ENCODE peak calls at places on chromosome 5, in four cellular contexts. Y is HT-29, K is T47D, B is NCI-H1417 treated with DMSO at 0.1 percent for 48 hours. O is an unnamed sample.

GRCh38 chr5:5770825-5771224 is 348.3 kb downstream of the ICE1 start:
- DNase-seq in Y (no peak), K (no peak), B (no peak), O (no peak)

GRCh38 chr5:34488984-34489383 is 167.1 kb upstream of the RAI14 start:
- DNase-seq in Y (no peak), K (no peak), B (no peak), O (peak; percentile 56)

GRCh38 chr5:53874409-53874808 is 314.0 kb downstream of the NDUFS4 start:
- DNase-seq in Y (no peak), K (no peak), B (no peak), O (peak; percentile 34)

GRCh38 chr5:177336603-177337494 is 14.6 kb downstream of the LMAN2 start:
- DNase-seq in Y (no peak), K (no peak), B (no peak), O (no peak)

GRCh38 chr5:100797863-100798262 is 105.2 kb downstream of the ST8SIA4 start:
- DNase-seq in Y (no peak), K (no peak), B (no peak), O (no peak)

GRCh38 chr5:54556136-54556535 is 38.6 kb downstream of the SNX18 start:
- DNase-seq in Y (no peak), K (no peak), B (no peak), O (no peak)

GRCh38 chr5:68682400-68683152 is 411.2 kb upstream of the SLC30A5 start:
- DNase-seq in Y (peak; percentile 51), K (no peak), B (no peak), O (no peak)

GRCh38 chr5:131545856-131546255 is 89.2 kb downstream of the RAPGEF6 start:
- DNase-seq in Y (no peak), K (no peak), B (no peak), O (no peak)

GRCh38 chr5:17398439-17398838 is 99.6 kb upstream of the TAF11L2 start:
- DNase-seq in Y (no peak), K (no peak), B (no peak), O (no peak)

GRCh38 chr5:147954971-147955370 is 48.6 kb upstream of the C5orf46 start:
- DNase-seq in Y (no peak), K (no peak), B (no peak), O (no peak)

GRCh38 chr5:85921590-85921989 is 696.2 kb upstream of the COX7C start:
- DNase-seq in Y (peak; percentile 2), K (no peak), B (no peak), O (no peak)

GRCh38 chr5:139660916-139661814 is 13.0 kb downstream of the CXXC5 start:
- DNase-seq in Y (peak; percentile 88), K (no peak), B (no peak), O (no peak)

GRCh38 chr5:140227046-140227445 is 52.1 kb downstream of the CYSTM1 start:
- DNase-seq in Y (no peak), K (no peak), B (no peak), O (no peak)

GRCh38 chr5:138601444-138601843 is 26.2 kb upstream of the HSPA9 start:
- DNase-seq in Y (no peak), K (no peak), B (no peak), O (no peak)

GRCh38 chr5:178205749-178206047 is 1.4 kb downstream of the HNRNPAB start:
- DNase-seq in Y (no peak), K (no peak), B (no peak), O (no peak)

GRCh38 chr5:9376363-9377117 is 169.3 kb downstream of the SEMA5A start:
- DNase-seq in Y (no peak), K (no peak), B (no peak), O (no peak)

GRCh38 chr5:150469718-150470470 is 20.4 kb upstream of the RPS14 start:
- DNase-seq in Y (no peak), K (no peak), B (no peak), O (no peak)

GRCh38 chr5:148179234-148179824 is 11.0 kb downstream of the SPINK14 start:
- DNase-seq in Y (peak; percentile 72), K (no peak), B (no peak), O (peak; percentile 44)

GRCh38 chr5:170612256-170612656 is 108.4 kb downstream of the KCNIP1 start:
- DNase-seq in Y (no peak), K (no peak), B (no peak), O (no peak)

GRCh38 chr5:50759526-50760280 is 93.3 kb downstream of the PARP8 start:
- DNase-seq in Y (no peak), K (no peak), B (no peak), O (no peak)

GRCh38 chr5:142843029-142843905 is 73.1 kb downstream of the ARHGAP26 start:
- DNase-seq in Y (no peak), K (no peak), B (no peak), O (no peak)

GRCh38 chr5:173643964-173644363 is 27.5 kb upstream of the BOD1 start:
- DNase-seq in Y (peak; percentile 27), K (no peak), B (peak; percentile 50), O (no peak)

GRCh38 chr5:119522841-119523240 is 70.5 kb downstream of the HSD17B4 start:
- DNase-seq in Y (no peak), K (no peak), B (no peak), O (no peak)

GRCh38 chr5:31237159-31237558 is 43.7 kb downstream of the CDH6 start:
- DNase-seq in Y (peak; percentile 23), K (no peak), B (no peak), O (no peak)

GRCh38 chr5:68285857-68286611 is 70.5 kb downstream of the PIK3R1 start:
- DNase-seq in Y (peak; percentile 77), K (peak; percentile 18), B (no peak), O (no peak)

GRCh38 chr5:108655750-108656450 is 91.8 kb upstream of the FER start:
- DNase-seq in Y (no peak), K (peak; percentile 18), B (no peak), O (no peak)

GRCh38 chr5:68392608-68393007 is 177.1 kb downstream of the PIK3R1 start:
- DNase-seq in Y (no peak), K (no peak), B (no peak), O (no peak)

GRCh38 chr5:173823721-173824567 is 64.2 kb upstream of the CPEB4 start:
- DNase-seq in Y (peak; percentile 90), K (peak; percentile 64), B (no peak), O (peak; percentile 91)

GRCh38 chr5:74326571-74327338 is 313.8 kb downstream of the ENC1 start:
- DNase-seq in Y (peak; percentile 98), K (no peak), B (no peak), O (peak; percentile 88)

GRCh38 chr5:42745426-42745825 is 11.2 kb upstream of the CCDC152 start:
- DNase-seq in Y (no peak), K (no peak), B (no peak), O (no peak)

GRCh38 chr5:54390539-54391031 is 64.9 kb upstream of the HSPB3 start:
- DNase-seq in Y (no peak), K (no peak), B (no peak), O (no peak)

GRCh38 chr5:5432020-5432707 is 9.7 kb downstream of the ICE1 start:
- DNase-seq in Y (no peak), K (no peak), B (no peak), O (no peak)

GRCh38 chr5:55680353-55680752 is 31.8 kb downstream of the SLC38A9 start:
- DNase-seq in Y (no peak), K (no peak), B (no peak), O (no peak)

GRCh38 chr5:137498301-137498735 is 808 bp downstream of the SPOCK1 start:
- DNase-seq in Y (no peak), K (no peak), B (no peak), O (no peak)

GRCh38 chr5:180431932-180432331 is 62.2 kb upstream of the CNOT6 start:
- DNase-seq in Y (no peak), K (no peak), B (no peak), O (no peak)

GRCh38 chr5:172637122-172637580 is 3.9 kb upstream of the NEURL1B start:
- DNase-seq in Y (no peak), K (peak; percentile 81), B (no peak), O (no peak)

GRCh38 chr5:132237141-132237540 is 9.5 kb upstream of the P4HA2 start:
- DNase-seq in Y (no peak), K (no peak), B (no peak), O (no peak)

GRCh38 chr5:115033861-115034260 is 135.8 kb downstream of the TRIM36 start:
- DNase-seq in Y (peak; percentile 24), K (peak; percentile 10), B (no peak), O (no peak)

GRCh38 chr5:72667708-72668107 is 148.8 kb upstream of the TNPO1 start:
- DNase-seq in Y (no peak), K (no peak), B (no peak), O (no peak)

GRCh38 chr5:43567967-43568366 is 11.1 kb upstream of the PAIP1 start:
- DNase-seq in Y (no peak), K (no peak), B (no peak), O (no peak)

O was measured in Caco-2.